ENCODE peak calls at places on chromosome 12, in eight cellular contexts. One of them, this sample, is unnamed.

GRCh38 chr12:2360630-2361170 is 307.9 kb downstream of the CACNA1C start:
- DNase-seq in psoas muscle: no peak
- DNase-seq in Calu3: no peak
- DNase-seq in AG09309: no peak
- DNase-seq in GM10248: no peak
- DNase-seq in body of pancreas: no peak
- DNase-seq in A549: no peak
- DNase-seq in right atrium auricular region: no peak
- DNase-seq in this sample: no peak

GRCh38 chr12:2324375-2324774 is 271.6 kb downstream of the CACNA1C start:
- DNase-seq in psoas muscle: peak; percentile 60
- DNase-seq in Calu3: no peak
- DNase-seq in AG09309: no peak
- DNase-seq in GM10248: no peak
- DNase-seq in body of pancreas: peak; percentile 61
- DNase-seq in A549: no peak
- DNase-seq in right atrium auricular region: no peak
- DNase-seq in this sample: no peak

GRCh38 chr12:53120685-53121525 is 17.6 kb downstream of the SOAT2 start:
- DNase-seq in psoas muscle: no peak
- DNase-seq in Calu3: no peak
- DNase-seq in AG09309: no peak
- DNase-seq in GM10248: peak; percentile 8
- DNase-seq in body of pancreas: no peak
- DNase-seq in A549: no peak
- DNase-seq in right atrium auricular region: no peak
- DNase-seq in this sample: no peak

GRCh38 chr12:110885152-110885840 is 35.1 kb downstream of the MYL2 start:
- DNase-seq in psoas muscle: no peak
- DNase-seq in Calu3: no peak
- DNase-seq in AG09309: no peak
- DNase-seq in GM10248: no peak
- DNase-seq in body of pancreas: no peak
- DNase-seq in A549: no peak
- DNase-seq in right atrium auricular region: no peak
- DNase-seq in this sample: no peak

GRCh38 chr12:3536096-3536875 is 45.3 kb downstream of the PRMT8 start:
- DNase-seq in psoas muscle: no peak
- DNase-seq in Calu3: no peak
- DNase-seq in AG09309: no peak
- DNase-seq in GM10248: no peak
- DNase-seq in body of pancreas: no peak
- DNase-seq in A549: no peak
- DNase-seq in right atrium auricular region: no peak
- DNase-seq in this sample: no peak

GRCh38 chr12:103560604-103561101 is 26.4 kb upstream of the STAB2 start:
- DNase-seq in psoas muscle: no peak
- DNase-seq in Calu3: peak; percentile 55
- DNase-seq in AG09309: peak; percentile 93
- DNase-seq in GM10248: no peak
- DNase-seq in body of pancreas: no peak
- DNase-seq in A549: peak; percentile 99
- DNase-seq in right atrium auricular region: no peak
- DNase-seq in this sample: no peak

GRCh38 chr12:989751-990278 is 1.2 kb upstream of the ERC1 start:
- DNase-seq in psoas muscle: peak; percentile 27
- DNase-seq in Calu3: no peak
- DNase-seq in AG09309: peak; percentile 40
- DNase-seq in GM10248: no peak
- DNase-seq in body of pancreas: peak; percentile 17
- DNase-seq in A549: peak; percentile 61
- DNase-seq in right atrium auricular region: peak; percentile 61
- DNase-seq in this sample: no peak

GRCh38 chr12:18864900-18865561 is 127.1 kb downstream of the CAPZA3 start:
- DNase-seq in psoas muscle: no peak
- DNase-seq in Calu3: peak; percentile 22
- DNase-seq in AG09309: peak; percentile 48
- DNase-seq in GM10248: no peak
- DNase-seq in body of pancreas: no peak
- DNase-seq in A549: no peak
- DNase-seq in right atrium auricular region: no peak
- DNase-seq in this sample: no peak

GRCh38 chr12:109192358-109192757 is 76.0 kb downstream of the ACACB start:
- DNase-seq in psoas muscle: no peak
- DNase-seq in Calu3: peak; percentile 7
- DNase-seq in AG09309: peak; percentile 67
- DNase-seq in GM10248: no peak
- DNase-seq in body of pancreas: no peak
- DNase-seq in A549: peak; percentile 91
- DNase-seq in right atrium auricular region: no peak
- DNase-seq in this sample: no peak

GRCh38 chr12:98725481-98726247 is 80.6 kb downstream of the APAF1 start:
- DNase-seq in psoas muscle: no peak
- DNase-seq in Calu3: peak; percentile 63
- DNase-seq in AG09309: peak; percentile 44
- DNase-seq in GM10248: peak; percentile 48
- DNase-seq in body of pancreas: peak; percentile 23
- DNase-seq in A549: peak; percentile 19
- DNase-seq in right atrium auricular region: no peak
- DNase-seq in this sample: peak; percentile 57

GRCh38 chr12:91918431-91918830 is 227.2 kb downstream of the BTG1 start:
- DNase-seq in psoas muscle: no peak
- DNase-seq in Calu3: no peak
- DNase-seq in AG09309: no peak
- DNase-seq in GM10248: no peak
- DNase-seq in body of pancreas: no peak
- DNase-seq in A549: no peak
- DNase-seq in right atrium auricular region: no peak
- DNase-seq in this sample: no peak

GRCh38 chr12:130104114-130104513 is 58.1 kb upstream of the FZD10 start:
- DNase-seq in psoas muscle: no peak
- DNase-seq in Calu3: no peak
- DNase-seq in AG09309: no peak
- DNase-seq in GM10248: no peak
- DNase-seq in body of pancreas: no peak
- DNase-seq in A549: no peak
- DNase-seq in right atrium auricular region: no peak
- DNase-seq in this sample: no peak

GRCh38 chr12:124073636-124074035 is 100.6 kb downstream of the ZNF664 start:
- DNase-seq in psoas muscle: no peak
- DNase-seq in Calu3: no peak
- DNase-seq in AG09309: no peak
- DNase-seq in GM10248: no peak
- DNase-seq in body of pancreas: no peak
- DNase-seq in A549: no peak
- DNase-seq in right atrium auricular region: no peak
- DNase-seq in this sample: no peak

GRCh38 chr12:6952121-6952859 is 1.1 kb downstream of the PTPN6 start:
- DNase-seq in psoas muscle: no peak
- DNase-seq in Calu3: no peak
- DNase-seq in AG09309: no peak
- DNase-seq in GM10248: no peak
- DNase-seq in body of pancreas: no peak
- DNase-seq in A549: no peak
- DNase-seq in right atrium auricular region: no peak
- DNase-seq in this sample: no peak

GRCh38 chr12:6950944-6951540 is at the start of gene PTPN6:
- DNase-seq in psoas muscle: no peak
- DNase-seq in Calu3: no peak
- DNase-seq in AG09309: no peak
- DNase-seq in GM10248: peak; percentile 58
- DNase-seq in body of pancreas: no peak
- DNase-seq in A549: no peak
- DNase-seq in right atrium auricular region: no peak
- DNase-seq in this sample: no peak

GRCh38 chr12:6949063-6949594 is 2.0 kb upstream of the PTPN6 start:
- DNase-seq in psoas muscle: peak; percentile 11
- DNase-seq in Calu3: no peak
- DNase-seq in AG09309: no peak
- DNase-seq in GM10248: no peak
- DNase-seq in body of pancreas: no peak
- DNase-seq in A549: no peak
- DNase-seq in right atrium auricular region: no peak
- DNase-seq in this sample: no peak

GRCh38 chr12:6951551-6952120 is 480 bp downstream of the PTPN6 start:
- DNase-seq in psoas muscle: no peak
- DNase-seq in Calu3: no peak
- DNase-seq in AG09309: no peak
- DNase-seq in GM10248: no peak
- DNase-seq in body of pancreas: no peak
- DNase-seq in A549: no peak
- DNase-seq in right atrium auricular region: no peak
- DNase-seq in this sample: no peak

DNA sequence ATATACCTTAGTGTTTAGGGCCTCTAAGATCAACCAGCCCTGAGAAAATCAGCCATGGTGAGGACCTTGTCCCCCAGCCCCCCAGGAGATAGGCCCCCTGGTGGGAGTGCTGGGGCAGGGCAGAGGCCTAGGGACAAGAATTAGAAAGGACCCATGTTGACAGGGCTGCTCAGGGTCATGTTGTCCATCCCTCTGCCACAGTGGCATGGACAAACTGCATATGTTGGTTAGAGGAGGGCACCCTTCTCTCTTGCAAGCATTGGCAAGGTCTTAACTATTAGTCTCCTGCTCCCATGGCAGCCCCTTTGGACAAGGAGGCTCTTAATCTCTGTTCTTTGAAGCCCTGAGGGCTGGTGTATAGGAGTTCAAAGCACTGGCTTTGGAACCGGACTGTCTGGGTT is 755 bp upstream of the PTPN6 start:
- DNase-seq in psoas muscle: peak; percentile 1
- DNase-seq in Calu3: no peak
- DNase-seq in AG09309: no peak
- DNase-seq in GM10248: no peak
- DNase-seq in body of pancreas: no peak
- DNase-seq in A549: no peak
- DNase-seq in right atrium auricular region: no peak
- DNase-seq in this sample: peak; percentile 41
- TF ChIP-seq CTCF in psoas muscle: no peak
- TF ChIP-seq CTCF in Calu3: peak; percentile 47
- TF ChIP-seq CTCF in AG09309: peak; percentile 17
- TF ChIP-seq CTCF in GM10248: peak; percentile 61
- TF ChIP-seq CTCF in body of pancreas: no peak
- TF ChIP-seq CTCF in A549: no peak
- TF ChIP-seq CTCF in right atrium auricular region: no peak
- TF ChIP-seq CTCF in this sample: peak; percentile 55

GRCh38 chr12:128707488-128707887 is 116.3 kb downstream of the SLC15A4 start:
- DNase-seq in psoas muscle: no peak
- DNase-seq in Calu3: no peak
- DNase-seq in AG09309: no peak
- DNase-seq in GM10248: no peak
- DNase-seq in body of pancreas: no peak
- DNase-seq in A549: no peak
- DNase-seq in right atrium auricular region: no peak
- DNase-seq in this sample: no peak

GRCh38 chr12:128705140-128705539 is 118.6 kb downstream of the SLC15A4 start:
- DNase-seq in psoas muscle: no peak
- DNase-seq in Calu3: no peak
- DNase-seq in AG09309: no peak
- DNase-seq in GM10248: no peak
- DNase-seq in body of pancreas: no peak
- DNase-seq in A549: no peak
- DNase-seq in right atrium auricular region: no peak
- DNase-seq in this sample: no peak

GRCh38 chr12:128711486-128711885 is 112.3 kb downstream of the SLC15A4 start:
- DNase-seq in psoas muscle: no peak
- DNase-seq in Calu3: no peak
- DNase-seq in AG09309: no peak
- DNase-seq in GM10248: no peak
- DNase-seq in body of pancreas: no peak
- DNase-seq in A549: no peak
- DNase-seq in right atrium auricular region: no peak
- DNase-seq in this sample: no peak

GRCh38 chr12:128712622-128713021 is 111.1 kb downstream of the SLC15A4 start:
- DNase-seq in psoas muscle: no peak
- DNase-seq in Calu3: no peak
- DNase-seq in AG09309: no peak
- DNase-seq in GM10248: no peak
- DNase-seq in body of pancreas: no peak
- DNase-seq in A549: no peak
- DNase-seq in right atrium auricular region: no peak
- DNase-seq in this sample: no peak

GRCh38 chr12:128708789-128709188 is 115.0 kb downstream of the SLC15A4 start:
- DNase-seq in psoas muscle: no peak
- DNase-seq in Calu3: no peak
- DNase-seq in AG09309: no peak
- DNase-seq in GM10248: no peak
- DNase-seq in body of pancreas: no peak
- DNase-seq in A549: no peak
- DNase-seq in right atrium auricular region: no peak
- DNase-seq in this sample: no peak
- TF ChIP-seq CTCF in psoas muscle: no peak
- TF ChIP-seq CTCF in Calu3: no peak
- TF ChIP-seq CTCF in AG09309: no peak
- TF ChIP-seq CTCF in GM10248: no peak
- TF ChIP-seq CTCF in body of pancreas: no peak
- TF ChIP-seq CTCF in A549: no peak
- TF ChIP-seq CTCF in right atrium auricular region: no peak
- TF ChIP-seq CTCF in this sample: no peak

DNA sequence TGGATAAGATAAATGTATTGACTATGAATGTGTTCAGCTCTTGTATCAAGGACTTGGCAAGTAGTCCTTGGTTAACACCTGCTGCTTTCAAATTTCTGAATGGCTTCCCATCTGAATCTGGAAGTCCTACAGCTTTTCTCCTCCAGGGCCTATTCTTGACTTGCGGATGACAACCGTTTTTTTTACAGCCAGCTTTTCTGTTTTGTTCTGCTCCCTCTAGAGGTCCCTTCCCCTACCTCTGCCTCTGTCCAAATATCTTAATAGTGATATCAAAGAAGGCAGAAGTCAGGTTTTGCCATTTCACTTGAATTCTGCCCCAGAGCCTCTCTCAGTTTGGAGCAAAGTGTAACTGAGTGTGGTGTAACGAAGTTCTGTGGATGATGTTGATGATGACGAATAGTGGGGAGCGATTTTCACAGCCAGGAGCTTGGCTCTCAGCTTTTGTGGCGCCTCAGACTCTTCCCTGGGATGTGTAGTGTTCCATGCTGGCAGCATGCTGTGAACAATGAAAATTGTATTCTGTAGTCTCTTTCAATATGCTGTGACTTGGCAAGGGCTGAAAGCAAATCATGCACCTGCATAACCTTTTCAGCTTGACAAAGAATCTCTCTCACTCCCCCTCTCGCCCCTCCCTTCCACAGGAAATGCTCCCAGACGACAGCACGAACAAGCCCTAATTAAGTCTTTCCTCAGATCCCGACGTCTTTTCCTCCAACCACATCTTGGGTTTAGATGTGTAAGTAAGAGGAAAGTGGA is 5.0 kb upstream of the SLC4A8 start:
- DNase-seq in psoas muscle: no peak
- DNase-seq in Calu3: no peak
- DNase-seq in AG09309: no peak
- DNase-seq in GM10248: no peak
- DNase-seq in body of pancreas: no peak
- DNase-seq in A549: peak; percentile 21
- DNase-seq in right atrium auricular region: no peak
- DNase-seq in this sample: no peak
- TF ChIP-seq CTCF in psoas muscle: no peak
- TF ChIP-seq CTCF in Calu3: no peak
- TF ChIP-seq CTCF in AG09309: no peak
- TF ChIP-seq CTCF in GM10248: no peak
- TF ChIP-seq CTCF in body of pancreas: no peak
- TF ChIP-seq CTCF in A549: no peak
- TF ChIP-seq CTCF in right atrium auricular region: no peak
- TF ChIP-seq CTCF in this sample: no peak

GRCh38 chr12:106282457-106283097 is 20.0 kb upstream of the TCP11L2 start:
- DNase-seq in psoas muscle: peak; percentile 28
- DNase-seq in Calu3: peak; percentile 63
- DNase-seq in AG09309: no peak
- DNase-seq in GM10248: peak; percentile 62
- DNase-seq in body of pancreas: peak; percentile 66
- DNase-seq in A549: peak; percentile 83
- DNase-seq in right atrium auricular region: no peak
- DNase-seq in this sample: peak; percentile 48
- TF ChIP-seq CTCF in psoas muscle: peak; percentile 76
- TF ChIP-seq CTCF in Calu3: peak; percentile 70
- TF ChIP-seq CTCF in AG09309: peak; percentile 76
- TF ChIP-seq CTCF in GM10248: peak; percentile 55
- TF ChIP-seq CTCF in body of pancreas: peak; percentile 87
- TF ChIP-seq CTCF in A549: peak; percentile 69
- TF ChIP-seq CTCF in right atrium auricular region: peak; percentile 77
- TF ChIP-seq CTCF in this sample: peak; percentile 96